ENCODE peak calls at places on chromosomes 4 and X, in ten cellular contexts. X is IMR-90, G is mucosa of descending colon, U is left ventricle myocardium inferior, R is K562, Z is foreskin fibroblast, L is astrocyte of the spinal cord, W is tibial nerve, Y is tibial artery, P is BJ. V is an unnamed sample.

GRCh38 chr4:149914521-149915115 is 99.0 kb upstream of the IQCM start:
- DNase-seq in X (peak), G (peak), U (no peak), R (peak), Z (peak), L (peak), W (no peak), Y (no peak), P (no peak), V (peak)

GRCh38 chr4:17788956-17789355 is 7.5 kb upstream of the FAM184B start:
- DNase-seq in X (peak), G (no peak), U (no peak), R (no peak), Z (no peak), L (no peak), W (no peak), Y (no peak), P (no peak), V (no peak)

GRCh38 chr4:128288689-128289106 is 1.1 kb upstream of the PGRMC2 start:
- DNase-seq in X (peak), G (peak), U (no peak), R (peak), Z (no peak), L (peak), W (no peak), Y (no peak), P (no peak), V (peak)

GRCh38 chrX:153662266-153662665 is 11.3 kb downstream of the PNCK start:
- DNase-seq in X (peak), G (peak), U (peak), R (peak), Z (peak), L (no peak), W (no peak), Y (no peak), P (no peak), V (peak)

GRCh38 chr4:152976466-152976761 is 40.3 kb downstream of the FHDC1 start:
- DNase-seq in X (no peak), G (no peak), U (no peak), R (no peak), Z (no peak), L (no peak), W (no peak), Y (peak), P (no peak), V (no peak)

GRCh38 chr4:128663325-128663724 is 146.2 kb upstream of the JADE1 start:
- DNase-seq in X (no peak), G (peak), U (no peak), R (no peak), Z (no peak), L (no peak), W (no peak), Y (no peak), P (no peak), V (no peak)

GRCh38 chr4:161919442-161920220 is 244.2 kb downstream of the FSTL5 start:
- DNase-seq in X (no peak), G (no peak), U (no peak), R (no peak), Z (no peak), L (no peak), W (no peak), Y (no peak), P (no peak), V (no peak)

GRCh38 chr4:111773858-111774257 is 371.4 kb upstream of the FAM241A start:
- DNase-seq in X (no peak), G (peak), U (no peak), R (no peak), Z (peak), L (no peak), W (no peak), Y (no peak), P (no peak), V (no peak)

GRCh38 chr4:57023104-57023503 is 44.4 kb downstream of the POLR2B start:
- DNase-seq in X (peak), G (no peak), U (no peak), R (no peak), Z (peak), L (peak), W (no peak), Y (no peak), P (peak), V (peak)

GRCh38 chrX:39611468-39611867 is 486.3 kb downstream of the BCOR start:
- DNase-seq in X (no peak), G (no peak), U (no peak), R (peak), Z (no peak), L (no peak), W (no peak), Y (no peak), P (no peak), V (no peak)

GRCh38 chr4:3121110-3121509 is 46.6 kb downstream of the HTT start:
- DNase-seq in X (no peak), G (no peak), U (no peak), R (no peak), Z (no peak), L (no peak), W (no peak), Y (no peak), P (no peak), V (no peak)

GRCh38 chr4:130029442-130029841 is 933.5 kb downstream of the C4orf33 start:
- DNase-seq in X (no peak), G (no peak), U (no peak), R (no peak), Z (no peak), L (no peak), W (no peak), Y (no peak), P (no peak), V (no peak)

GRCh38 chr4:25977397-25978170 is 63.6 kb downstream of the SMIM20 start:
- DNase-seq in X (no peak), G (no peak), U (no peak), R (no peak), Z (no peak), L (no peak), W (no peak), Y (peak), P (no peak), V (no peak)

GRCh38 chr4:14862881-14863280 is 139.4 kb upstream of the CPEB2 start:
- DNase-seq in X (no peak), G (peak), U (peak), R (peak), Z (peak), L (no peak), W (no peak), Y (peak), P (no peak), V (no peak)

GRCh38 chr4:31189938-31190337 is 469.8 kb downstream of the PCDH7 start:
- DNase-seq in X (no peak), G (no peak), U (no peak), R (no peak), Z (no peak), L (no peak), W (no peak), Y (no peak), P (no peak), V (no peak)

GRCh38 chr4:165347647-165348569 is 20.4 kb downstream of the MSMO1 start:
- DNase-seq in X (no peak), G (no peak), U (no peak), R (no peak), Z (no peak), L (no peak), W (no peak), Y (no peak), P (no peak), V (no peak)

GRCh38 chr4:165351359-165352130 is 24.1 kb downstream of the MSMO1 start:
- DNase-seq in X (no peak), G (peak), U (no peak), R (no peak), Z (no peak), L (no peak), W (no peak), Y (no peak), P (no peak), V (no peak)

GRCh38 chr4:165343353-165344191 is 16.1 kb downstream of the MSMO1 start:
- DNase-seq in X (no peak), G (peak), U (no peak), R (no peak), Z (peak), L (peak), W (no peak), Y (no peak), P (no peak), V (peak)

GRCh38 chr4:165345663-165346417 is 18.4 kb downstream of the MSMO1 start:
- DNase-seq in X (no peak), G (no peak), U (no peak), R (no peak), Z (peak), L (peak), W (no peak), Y (no peak), P (no peak), V (peak)
- TF ChIP-seq CTCF in X (peak), G (no peak), U (peak), R (no peak), Z (no peak), L (peak), W (no peak), Y (peak), P (peak), V (peak)

DNA sequence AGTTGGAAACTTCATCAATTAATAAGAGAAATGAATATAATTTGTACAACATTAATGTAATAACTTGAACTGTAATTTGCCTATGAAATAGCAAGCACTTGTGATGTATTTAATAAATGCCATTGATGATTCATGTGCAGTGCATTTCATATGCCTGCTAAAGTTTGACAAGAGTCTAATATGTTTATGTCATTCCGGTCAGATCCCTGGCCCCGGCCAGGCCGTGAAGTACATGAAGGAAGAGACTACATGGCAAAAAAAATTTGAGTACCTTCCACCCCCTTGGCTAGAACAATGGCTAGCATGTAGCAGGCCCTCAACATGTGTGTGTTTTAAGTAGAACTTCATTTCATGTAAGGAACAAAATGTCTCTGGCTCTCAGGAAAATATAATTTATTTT is 161.3 kb downstream of the ATP10D start:
- DNase-seq in X (peak), G (no peak), U (no peak), R (no peak), Z (peak), L (no peak), W (no peak), Y (no peak), P (no peak), V (no peak)
- H3K4me3 ChIP-seq in X (no peak), G (no peak), U (no peak), R (no peak), Z (no peak), L (no peak), W (no peak), Y (no peak), P (no peak), V (no peak)

GRCh38 chr4:97548943-97549583 is 594.2 kb downstream of the STPG2 start:
- DNase-seq in X (no peak), G (no peak), U (no peak), R (no peak), Z (no peak), L (peak), W (no peak), Y (no peak), P (no peak), V (no peak)
- TF ChIP-seq CTCF in X (no peak), G (no peak), U (no peak), R (no peak), Z (no peak), L (no peak), W (no peak), Y (no peak), P (no peak), V (no peak)

GRCh38 chr4:827209-828081 is 1.5 kb upstream of the CPLX1 start:
- DNase-seq in X (no peak), G (no peak), U (no peak), R (no peak), Z (no peak), L (no peak), W (no peak), Y (peak), P (no peak), V (no peak)

GRCh38 chr4:824461-825062 is 1.4 kb downstream of the CPLX1 start:
- DNase-seq in X (no peak), G (no peak), U (no peak), R (no peak), Z (peak), L (no peak), W (no peak), Y (no peak), P (no peak), V (no peak)

GRCh38 chr4:826508-827208 is 729 bp upstream of the CPLX1 start:
- DNase-seq in X (no peak), G (no peak), U (no peak), R (no peak), Z (no peak), L (no peak), W (no peak), Y (no peak), P (no peak), V (no peak)

GRCh38 chr4:825063-825968 is 613 bp downstream of the CPLX1 start:
- DNase-seq in X (no peak), G (no peak), U (no peak), R (peak), Z (peak), L (no peak), W (no peak), Y (no peak), P (no peak), V (no peak)

GRCh38 chr4:825969-826330 is at the start of gene CPLX1:
- DNase-seq in X (no peak), G (peak), U (no peak), R (peak), Z (peak), L (no peak), W (no peak), Y (no peak), P (no peak), V (no peak)
- H3K4me3 ChIP-seq in X (peak), G (no peak), U (peak), R (peak), Z (no peak), L (no peak), W (peak), Y (peak), P (peak), V (peak)

DNA sequence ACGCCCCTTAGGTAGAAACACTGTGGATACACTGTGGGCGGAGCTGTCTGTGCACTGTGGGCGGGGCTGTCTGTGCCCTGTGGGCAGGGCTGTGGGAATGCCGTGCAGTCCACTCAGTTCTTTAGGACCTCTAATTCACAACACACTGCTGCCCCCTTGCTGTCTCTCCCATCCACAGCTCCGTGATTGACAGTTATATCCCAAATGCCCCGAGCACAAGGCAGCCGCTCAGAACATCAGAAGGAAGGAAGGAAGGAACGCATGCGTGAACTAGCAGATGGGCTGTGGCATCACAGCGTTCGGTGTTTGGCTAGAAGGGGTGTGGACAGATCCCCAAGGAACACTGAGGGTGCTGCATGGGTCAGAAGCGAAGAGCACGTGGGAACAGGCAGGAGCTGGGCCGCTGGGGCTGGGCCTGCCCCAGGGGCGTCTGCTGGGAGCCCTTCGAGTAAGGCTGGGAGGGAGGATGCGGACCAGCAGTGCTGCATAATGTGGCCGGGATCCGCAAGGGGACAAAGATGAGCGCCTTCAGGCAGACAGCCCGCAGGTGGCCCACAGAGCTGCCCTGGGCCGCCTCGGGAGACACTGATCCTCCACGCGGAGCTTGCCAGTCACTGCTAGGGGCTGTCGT is 29.8 kb downstream of the ACOX3 start:
- DNase-seq in X (peak), G (peak), U (peak), R (peak), Z (peak), L (peak), W (peak), Y (peak), P (no peak), V (peak)
- TF ChIP-seq CTCF in X (peak), G (no peak), U (peak), R (peak), Z (peak), L (peak), W (peak), Y (peak), P (peak), V (peak)

GRCh38 chr4:7909463-7909862 is 30.2 kb downstream of the AFAP1 start:
- DNase-seq in X (no peak), G (no peak), U (no peak), R (no peak), Z (peak), L (no peak), W (no peak), Y (no peak), P (no peak), V (no peak)

GRCh38 chr4:7908668-7909067 is 31.0 kb downstream of the AFAP1 start:
- DNase-seq in X (no peak), G (no peak), U (no peak), R (no peak), Z (no peak), L (no peak), W (no peak), Y (no peak), P (no peak), V (no peak)

GRCh38 chr4:7911044-7911578 is 28.6 kb downstream of the AFAP1 start:
- DNase-seq in X (peak), G (no peak), U (no peak), R (no peak), Z (peak), L (peak), W (no peak), Y (no peak), P (no peak), V (peak)

GRCh38 chr4:7909966-7910720 is 29.5 kb downstream of the AFAP1 start:
- DNase-seq in X (peak), G (no peak), U (no peak), R (no peak), Z (peak), L (no peak), W (no peak), Y (no peak), P (no peak), V (peak)

GRCh38 chr4:7910721-7911015 is 29.0 kb downstream of the AFAP1 start:
- DNase-seq in X (no peak), G (no peak), U (no peak), R (no peak), Z (no peak), L (no peak), W (no peak), Y (no peak), P (no peak), V (no peak)
- H3K4me3 ChIP-seq in X (no peak), G (no peak), U (peak), R (no peak), Z (peak), L (no peak), W (peak), Y (peak), P (no peak), V (peak)

GRCh38 chrX:130111935-130112221 is 1.6 kb upstream of the ELF4 start:
- DNase-seq in X (no peak), G (no peak), U (no peak), R (no peak), Z (peak), L (no peak), W (no peak), Y (no peak), P (no peak), V (no peak)

GRCh38 chrX:130111220-130111934 is 1.1 kb upstream of the ELF4 start:
- DNase-seq in X (no peak), G (no peak), U (no peak), R (peak), Z (peak), L (peak), W (no peak), Y (no peak), P (no peak), V (peak)

GRCh38 chrX:130108647-130109428 is 1.5 kb downstream of the ELF4 start:
- DNase-seq in X (no peak), G (peak), U (peak), R (peak), Z (peak), L (peak), W (no peak), Y (peak), P (no peak), V (peak)

GRCh38 chrX:130110379-130111219 is at the start of gene ELF4:
- DNase-seq in X (peak), G (peak), U (peak), R (peak), Z (peak), L (peak), W (no peak), Y (peak), P (no peak), V (peak)

GRCh38 chrX:130109429-130110378 is 593 bp downstream of the ELF4 start:
- DNase-seq in X (peak), G (peak), U (no peak), R (peak), Z (peak), L (no peak), W (no peak), Y (peak), P (no peak), V (peak)
- TF ChIP-seq CTCF in X (no peak), G (no peak), U (no peak), R (no peak), Z (no peak), L (no peak), W (no peak), Y (no peak), P (no peak), V (no peak)

DNA sequence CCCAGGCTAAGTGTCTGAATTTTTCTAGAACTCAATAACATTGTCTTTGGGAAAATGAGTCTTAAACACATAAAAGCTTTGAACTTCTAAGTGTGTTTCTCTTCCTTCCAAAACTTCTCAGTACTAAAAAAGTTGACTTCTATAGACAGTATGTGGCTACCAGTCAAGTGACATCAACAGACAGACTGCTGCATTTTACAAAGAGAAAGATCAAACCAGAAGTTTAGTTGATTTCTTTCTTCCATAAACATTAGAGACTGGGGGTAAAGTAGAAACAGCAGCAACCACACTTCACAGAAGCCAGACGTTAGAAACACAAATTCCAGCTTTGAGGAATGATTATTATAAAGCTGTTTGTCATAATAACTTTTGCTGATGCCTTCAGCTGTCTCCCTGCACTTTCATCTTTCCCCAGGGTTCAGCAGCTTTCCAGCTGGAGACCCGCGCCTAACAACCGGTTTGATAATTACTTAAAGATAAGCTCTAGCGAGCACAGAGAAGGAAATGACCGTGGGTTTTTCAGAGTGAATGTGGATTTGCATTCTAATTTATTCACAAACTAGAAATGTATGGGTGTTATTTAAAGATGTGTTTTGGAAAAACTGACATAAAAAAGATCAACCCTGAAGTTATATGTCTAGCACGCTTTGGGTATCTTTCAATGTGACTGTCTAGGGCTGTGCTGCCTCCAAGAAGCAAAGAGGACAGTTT is 15.2 kb upstream of the ENAM start:
- DNase-seq in X (no peak), G (no peak), U (no peak), R (peak), Z (no peak), L (no peak), W (no peak), Y (no peak), P (no peak), V (no peak)
- H3K4me3 ChIP-seq in X (peak), G (no peak), U (peak), R (no peak), Z (peak), L (no peak), W (peak), Y (peak), P (no peak), V (no peak)

V was measured in fibroblast of the aortic adventitia.